ENCODE peak calls at places on chromosomes 16 and 17, in four cellular contexts. Q is SK-N-SH, D is A549, M is HepG2. G is an unnamed sample.
A peak's percentile ranks its signal among the peaks of the same experiment; 100 is the strongest.

GRCh38 chr16:83926726-83927397 is 26.2 kb upstream of the OSGIN1 start:
- DNase-seq in Q (peak; percentile 90), M (peak; percentile 82), D (peak; percentile 81), G (no peak)

GRCh38 chr16:53673189-53673588 is 30.5 kb downstream of the RPGRIP1L start:
- DNase-seq in D (no peak), Q (no peak), M (no peak), G (no peak)

GRCh38 chr16:84041421-84041820 is 1.2 kb downstream of the SLC38A8 start:
- DNase-seq in Q (no peak), M (no peak), D (no peak), G (no peak)

GRCh38 chr17:12088035-12088434 is 67.4 kb downstream of the MAP2K4 start:
- DNase-seq in Q (no peak), D (no peak), M (peak; percentile 54), G (no peak)

GRCh38 chr17:28045304-28045703 is 2.8 kb downstream of the NLK start:
- DNase-seq in Q (no peak), M (no peak), D (no peak), G (no peak)

GRCh38 chr17:49986396-49987289 is 8.4 kb downstream of the DLX3 start:
- DNase-seq in D (no peak), Q (peak; percentile 26), M (no peak), G (no peak)

GRCh38 chr16:55499281-55499680 is 9.6 kb upstream of the LPCAT2 start:
- DNase-seq in M (no peak), Q (no peak), D (no peak), G (no peak)

GRCh38 chr17:28180449-28180848 is 138.0 kb downstream of the NLK start:
- DNase-seq in M (no peak), Q (no peak), D (no peak), G (no peak)

GRCh38 chr16:53904533-53904932 is 200.6 kb downstream of the FTO start:
- DNase-seq in D (no peak), Q (no peak), M (no peak), G (no peak)

GRCh38 chr16:24996731-24997130 is 18.4 kb downstream of the ARHGAP17 start:
- DNase-seq in D (no peak), Q (no peak), M (no peak), G (no peak)

GRCh38 chr17:74730491-74731346 is 6.3 kb upstream of the RAB37 start:
- DNase-seq in M (no peak), D (no peak), Q (no peak), G (no peak)

GRCh38 chr16:48117217-48118105 is 38.3 kb downstream of the ABCC12 start:
- DNase-seq in D (peak; percentile 81), M (peak; percentile 81), Q (peak; percentile 92), G (no peak)

GRCh38 chr16:3580686-3581085 is 3.5 kb upstream of the NLRC3 start:
- DNase-seq in Q (no peak), D (no peak), M (no peak), G (no peak)

GRCh38 chr17:64154321-64155089 is 24.6 kb upstream of the ERN1 start:
- DNase-seq in D (no peak), M (no peak), Q (no peak), G (no peak)

GRCh38 chr17:67602974-67603373 is 114.8 kb upstream of the NOL11 start:
- DNase-seq in Q (peak; percentile 42), M (peak; percentile 71), D (peak; percentile 61), G (no peak)

GRCh38 chr16:86585821-86586611 is 7.7 kb downstream of the FOXL1 start:
- DNase-seq in Q (no peak), M (no peak), D (no peak), G (no peak)

GRCh38 chr17:76546556-76547182 is 6.8 kb downstream of the PRCD start:
- DNase-seq in Q (peak; percentile 23), M (no peak), D (no peak), G (no peak)

GRCh38 chr17:49210158-49211029 is at the start of the genes ABI3 and GNGT2:
- DNase-seq in M (no peak), D (no peak), Q (peak; percentile 20), G (peak; percentile 92)

GRCh38 chr17:50638851-50639767 is 4.4 kb downstream of the ABCC3 start:
- DNase-seq in D (peak; percentile 100), Q (peak; percentile 81), M (peak; percentile 58), G (no peak)

GRCh38 chr17:66432996-66433556 is 130.7 kb downstream of the PRKCA start:
- DNase-seq in Q (peak; percentile 80), D (no peak), M (no peak), G (no peak)

GRCh38 chr17:56291226-56291805 is 138.0 kb downstream of the ANKFN1 start:
- DNase-seq in Q (no peak), D (no peak), M (no peak), G (no peak)

GRCh38 chr17:66965801-66966528 is 1.5 kb downstream of the CACNG4 start:
- DNase-seq in Q (no peak), M (no peak), D (no peak), G (no peak)

GRCh38 chr16:10741844-10742243 is 1.8 kb upstream of the NUBP1 start:
- DNase-seq in D (no peak), M (no peak), Q (peak; percentile 76), G (no peak)

GRCh38 chr16:83878838-83879237 is 20.1 kb upstream of the MLYCD start:
- DNase-seq in Q (peak; percentile 44), M (peak; percentile 59), D (peak; percentile 59), G (no peak)

GRCh38 chr17:78376161-78376560 is 2.3 kb upstream of the PGS1 start:
- DNase-seq in Q (no peak), M (no peak), D (no peak), G (no peak)

GRCh38 chr17:39400547-39401411 is 647 bp downstream of the FBXL20 start:
- DNase-seq in Q (peak; percentile 17), M (no peak), D (no peak), G (no peak)

GRCh38 chr17:43826206-43826605 is 6.7 kb downstream of the MPP3 start:
- DNase-seq in Q (no peak), D (no peak), M (no peak), G (no peak)

GRCh38 chr17:70207184-70207583 is 37.9 kb downstream of the KCNJ2 start:
- DNase-seq in D (no peak), M (no peak), Q (no peak), G (no peak)

GRCh38 chr17:14737984-14738651 is 437.2 kb downstream of the HS3ST3B1 start:
- DNase-seq in D (peak; percentile 99), M (peak; percentile 97), Q (no peak), G (no peak)

GRCh38 chr16:23837553-23838308 is 1.9 kb downstream of the PRKCB start:
- DNase-seq in Q (no peak), D (no peak), M (no peak), G (no peak)

GRCh38 chr16:17724242-17724898 is 253.6 kb upstream of the XYLT1 start:
- DNase-seq in Q (no peak), M (no peak), D (no peak), G (no peak)

GRCh38 chr17:58741121-58741625 is 14.5 kb upstream of the PPM1E start:
- DNase-seq in D (peak; percentile 14), M (peak; percentile 41), Q (no peak), G (no peak)

GRCh38 chr17:45172232-45172540 is 10.5 kb downstream of the HEXIM2 start:
- DNase-seq in D (no peak), M (no peak), Q (no peak), G (no peak)

GRCh38 chr17:72606656-72607055 is 485.8 kb downstream of the SLC39A11 start:
- DNase-seq in M (no peak), Q (no peak), D (no peak), G (no peak)

GRCh38 chr17:72605543-72605942 is 484.7 kb downstream of the SOX9 start:
- DNase-seq in Q (no peak), M (no peak), D (no peak), G (no peak)

GRCh38 chr17:72608436-72608835 is 484.1 kb downstream of the SLC39A11 start:
- DNase-seq in D (no peak), M (no peak), Q (no peak), G (no peak)

GRCh38 chr17:72611172-72611571 is 481.3 kb downstream of the SLC39A11 start:
- DNase-seq in D (no peak), Q (no peak), M (no peak), G (no peak)

DNA sequence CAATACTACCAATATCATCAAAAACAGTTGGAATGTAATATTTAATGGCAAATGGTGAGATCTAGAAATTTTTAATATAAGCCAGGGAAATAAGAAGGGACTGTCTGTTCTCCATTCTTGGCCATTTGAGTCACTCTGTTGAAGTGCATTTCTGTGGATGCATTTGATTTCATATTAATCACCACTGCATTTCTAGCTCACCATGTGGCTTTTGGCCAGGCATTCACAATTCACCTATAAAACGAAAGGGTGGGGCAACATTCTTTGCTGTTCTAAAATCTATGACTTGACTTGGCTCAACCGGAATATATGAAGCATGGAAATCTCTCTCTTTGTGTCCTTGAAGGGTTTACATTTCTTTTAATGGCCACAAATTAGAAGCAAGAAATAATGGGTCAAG is 483.0 kb downstream of the SLC39A11 start:
- DNase-seq in M (no peak), D (peak; percentile 80), Q (no peak), G (no peak)
- TF ChIP-seq PBX3 in M (no peak), D (no peak), Q (peak; percentile 32), G (no peak)

GRCh38 chr16:74606521-74607309 is at the start of gene GLG1:
- DNase-seq in D (peak; percentile 91), M (peak; percentile 85), Q (peak; percentile 95), G (peak; percentile 51)

GRCh38 chr16:74608381-74608780 is 1.5 kb upstream of the GLG1 start:
- DNase-seq in D (no peak), Q (no peak), M (no peak), G (no peak)

GRCh38 chr16:74608944-74609343 is 2.0 kb upstream of the GLG1 start:
- DNase-seq in D (no peak), Q (no peak), M (no peak), G (no peak)

GRCh38 chr16:74607310-74607966 is 524 bp upstream of the GLG1 start:
- DNase-seq in Q (no peak), M (peak; percentile 68), D (no peak), G (no peak)

GRCh38 chr16:74607967-74608356 is 1.0 kb upstream of the GLG1 start:
- DNase-seq in Q (no peak), M (no peak), D (no peak), G (no peak)
- TF ChIP-seq PBX3 in Q (no peak), M (no peak), D (no peak), G (no peak)

GRCh38 chr17:32310927-32311568 is 30.9 kb downstream of the C17orf75 start:
- DNase-seq in D (no peak), M (no peak), Q (peak; percentile 72), G (no peak)
- TF ChIP-seq PBX3 in D (no peak), M (no peak), Q (no peak), G (no peak)

DNA sequence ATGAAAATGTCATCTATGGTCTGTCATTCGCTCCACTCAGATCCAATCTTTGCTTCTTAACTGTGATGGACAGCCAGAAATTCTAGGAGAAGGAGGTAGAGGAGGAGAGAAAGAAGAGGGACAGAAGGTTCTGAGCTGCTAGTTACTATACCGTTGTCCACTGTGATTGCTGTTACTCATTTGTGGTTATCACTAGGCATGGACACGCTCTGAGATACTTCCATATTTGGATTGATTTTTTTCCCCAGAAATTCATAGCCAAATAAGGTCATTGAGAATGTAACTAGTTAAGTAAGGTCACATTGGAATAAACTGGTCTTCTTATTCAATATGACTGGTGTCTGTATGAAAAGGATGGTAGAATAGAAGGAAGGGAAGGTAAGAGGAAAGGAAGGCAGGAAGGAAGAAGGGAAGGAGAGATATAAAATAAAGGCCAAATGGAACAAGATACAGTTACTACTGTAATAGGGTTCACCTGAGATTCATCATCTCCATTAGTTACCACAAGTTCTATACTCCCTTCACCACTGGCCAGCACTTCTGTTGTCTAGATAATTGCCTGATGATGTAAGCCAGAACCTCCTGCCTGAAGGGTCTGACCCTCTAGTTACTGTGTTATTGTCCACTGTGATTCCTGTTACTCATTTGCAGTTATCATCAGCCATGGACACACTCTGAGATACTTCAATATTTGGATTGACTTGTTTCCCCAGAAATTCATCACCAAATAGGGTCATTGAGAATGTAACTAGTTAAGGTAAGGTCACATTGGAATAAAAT is 2.9 kb downstream of the KRTAP9-7 start:
- DNase-seq in Q (no peak), M (peak; percentile 0), D (no peak), G (no peak)
- TF ChIP-seq PBX3 in Q (no peak), M (no peak), D (no peak), G (no peak)

G was measured in GM12878.